ENCODE peak calls at places on chromosomes 11 and 22, in ten cellular contexts. V is heart right ventricle; K is effector CD4-positive, alpha-beta T cell; F is GM03348; A is activated CD4-positive, alpha-beta T cell treated with anti-CD3 and anti-CD28 coated beads, Interleukin-2, amount 50 U/mL, for 24 hours; H is tibial artery; O is activated CD8-positive, alpha-beta T cell treated with anti-CD3 and anti-CD28 coated beads for 36 hours; B is activated CD4-positive, CD25-positive, alpha-beta regulatory T cell treated with anti-CD3 and anti-CD28 coated beads, Interleukin-2, amount 50 U/mL, for 72 hours; E is AML-193; D is KBM-7. U is an unnamed sample.

GRCh38 chr22:46070722-46071450 is 79.4 kb upstream of the PPARA start:
- DNase-seq in V (peak; percentile 78), K (peak; percentile 17), F (peak; percentile 93), A (no peak), H (peak; percentile 86), O (peak; percentile 43), B (peak; percentile 47), E (peak; percentile 61), D (no peak), U (peak; percentile 72)

GRCh38 chr11:134466035-134466908 is 54.2 kb upstream of the B3GAT1 start:
- DNase-seq in V (no peak), K (no peak), F (no peak), A (no peak), H (no peak), O (no peak), B (no peak), E (no peak), D (no peak), U (no peak)

GRCh38 chr22:38172489-38173155 is 9.0 kb downstream of the PLA2G6 start:
- DNase-seq in V (peak; percentile 73), K (peak; percentile 11), F (no peak), A (no peak), H (peak; percentile 70), O (peak; percentile 65), B (no peak), E (no peak), D (peak; percentile 79), U (peak; percentile 40)

GRCh38 chr22:50507421-50507990 is at the start of gene LMF2:
- DNase-seq in V (peak; percentile 94), K (peak; percentile 88), F (no peak), A (peak; percentile 87), H (peak; percentile 95), O (peak; percentile 93), B (peak; percentile 93), E (peak; percentile 83), D (peak; percentile 57), U (no peak)

GRCh38 chr11:88352139-88352538 is 14.6 kb upstream of the CTSC start:
- DNase-seq in V (no peak), K (no peak), F (peak; percentile 49), A (no peak), H (no peak), O (no peak), B (no peak), E (no peak), D (no peak), U (peak; percentile 69)

GRCh38 chr11:129611661-129612566 is 203.7 kb upstream of the TMEM45B start:
- DNase-seq in V (no peak), K (no peak), F (no peak), A (no peak), H (no peak), O (no peak), B (no peak), E (no peak), D (no peak), U (no peak)

GRCh38 chr11:126874831-126875230 is 125.7 kb downstream of the KIRREL3 start:
- DNase-seq in V (no peak), K (no peak), F (no peak), A (no peak), H (no peak), O (no peak), B (no peak), E (no peak), D (peak; percentile 3), U (no peak)

GRCh38 chr22:20549232-20549841 is 41.9 kb downstream of the MED15 start:
- DNase-seq in V (no peak), K (peak; percentile 65), F (no peak), A (peak; percentile 30), H (peak; percentile 64), O (peak; percentile 71), B (peak; percentile 54), E (no peak), D (peak; percentile 72), U (no peak)

GRCh38 chr11:132099692-132100091 is 729.3 kb downstream of the NTM start:
- DNase-seq in V (peak; percentile 21), K (no peak), F (no peak), A (no peak), H (no peak), O (peak; percentile 37), B (no peak), E (no peak), D (peak; percentile 29), U (no peak)

GRCh38 chr11:66224226-66224850 is 44.1 kb upstream of the RAB1B start:
- DNase-seq in V (no peak), K (no peak), F (no peak), A (no peak), H (no peak), O (no peak), B (no peak), E (no peak), D (no peak), U (no peak)